ENCODE peak calls at places on chromosomes 12 and 14, in nine cellular contexts. T is A549; H is stomach; M is Kasumi-1; O is endothelial cell; U is stimulated activated CD4-positive, alpha-beta T cell treated with anti-CD3 and anti-CD28 coated beads, Interleukin-12 subunit alpha, Interleukin-12 subunit beta, amount 100 ng/mL, for 24 hours; R is SK-N-SH; Q is NB4; E is mesendoderm. A is an unnamed sample.

GRCh38 chr12:103505371-103506236 is 9.8 kb upstream of the C12orf42 start:
- DNase-seq in T (no peak), H (no peak), M (no peak), O (no peak), U (peak; percentile 50), R (no peak), Q (no peak), E (no peak), A (no peak)

GRCh38 chr14:105167303-105168092 is 1.1 kb downstream of the JAG2 start:
- DNase-seq in T (no peak), H (peak; percentile 33), M (no peak), O (peak; percentile 34), U (no peak), R (peak; percentile 83), Q (no peak), E (peak; percentile 14), A (no peak)

GRCh38 chr14:90758959-90759358 is 57.3 kb downstream of the TTC7B start:
- DNase-seq in T (no peak), H (peak; percentile 38), M (peak; percentile 34), O (peak; percentile 26), U (no peak), R (no peak), Q (peak; percentile 12), E (no peak), A (no peak)

GRCh38 chr14:69665596-69665995 is 54.2 kb downstream of the SUSD6 start:
- DNase-seq in T (no peak), H (no peak), M (no peak), O (no peak), U (no peak), R (no peak), Q (no peak), E (no peak), A (no peak)

GRCh38 chr12:92721668-92722067 is 18.9 kb downstream of the PLEKHG7 start:
- DNase-seq in T (no peak), H (no peak), M (no peak), O (no peak), U (no peak), R (no peak), Q (no peak), E (no peak), A (no peak)

GRCh38 chr12:5171701-5172100 is 128.0 kb downstream of the KCNA5 start:
- DNase-seq in T (peak; percentile 48), H (no peak), M (no peak), O (peak; percentile 54), U (no peak), R (peak; percentile 51), Q (peak; percentile 31), E (peak; percentile 76), A (peak; percentile 12)

GRCh38 chr14:95683793-95684192 is 2.4 kb upstream of the TCL1B start:
- DNase-seq in T (peak; percentile 34), H (peak; percentile 36), M (peak; percentile 16), O (no peak), U (peak; percentile 21), R (no peak), Q (peak; percentile 54), E (peak; percentile 82), A (no peak)

GRCh38 chr12:131766382-131767107 is 55.7 kb downstream of the SFSWAP start:
- DNase-seq in T (no peak), H (no peak), M (no peak), O (no peak), U (no peak), R (no peak), Q (no peak), E (no peak), A (no peak)

GRCh38 chr12:122097641-122098364 is 19.2 kb downstream of the MLXIP start:
- DNase-seq in T (peak; percentile 92), H (peak; percentile 94), M (no peak), O (peak; percentile 35), U (no peak), R (peak; percentile 66), Q (no peak), E (peak; percentile 90), A (no peak)

GRCh38 chr14:98952595-98953325 is 319.2 kb downstream of the BCL11B start:
- DNase-seq in T (peak; percentile 52), H (no peak), M (no peak), O (no peak), U (no peak), R (no peak), Q (peak; percentile 53), E (no peak), A (no peak)

GRCh38 chr14:97777622-97778021 is 980.4 kb downstream of the VRK1 start:
- DNase-seq in T (no peak), H (no peak), M (no peak), O (no peak), U (no peak), R (no peak), Q (no peak), E (no peak), A (no peak)

GRCh38 chr12:122366685-122367475 is 55.6 kb downstream of the CLIP1 start:
- DNase-seq in T (peak; percentile 88), H (no peak), M (no peak), O (peak; percentile 13), U (no peak), R (no peak), Q (peak; percentile 74), E (peak; percentile 98), A (peak; percentile 82)

GRCh38 chr12:4245446-4245845 is 28.1 kb upstream of the CCND2 start:
- DNase-seq in T (no peak), H (no peak), M (no peak), O (no peak), U (no peak), R (no peak), Q (no peak), E (no peak), A (no peak)

GRCh38 chr12:109764776-109765492 is 51.3 kb downstream of the FAM222A start:
- DNase-seq in T (no peak), H (peak; percentile 24), M (no peak), O (no peak), U (no peak), R (peak; percentile 28), Q (no peak), E (no peak), A (no peak)

GRCh38 chr12:44765796-44766195 is 110.3 kb downstream of the NELL2 start:
- DNase-seq in T (peak; percentile 20), H (no peak), M (no peak), O (no peak), U (no peak), R (no peak), Q (no peak), E (no peak), A (no peak)

GRCh38 chr14:89185919-89186849 is 230.8 kb downstream of the FOXN3 start:
- DNase-seq in T (peak; percentile 3), H (no peak), M (no peak), O (no peak), U (no peak), R (no peak), Q (no peak), E (no peak), A (no peak)

GRCh38 chr12:110382683-110383082 is 20.8 kb downstream of the ANAPC7 start:
- DNase-seq in T (no peak), H (no peak), M (no peak), O (no peak), U (no peak), R (no peak), Q (no peak), E (no peak), A (no peak)

GRCh38 chr14:97262336-97262735 is 465.2 kb downstream of the VRK1 start:
- DNase-seq in T (no peak), H (no peak), M (no peak), O (no peak), U (no peak), R (no peak), Q (no peak), E (no peak), A (no peak)

GRCh38 chr14:72611956-72612500 is 281.9 kb downstream of the DPF3 start:
- DNase-seq in T (no peak), H (no peak), M (no peak), O (peak; percentile 1), U (no peak), R (no peak), Q (no peak), E (no peak), A (no peak)

GRCh38 chr12:69657376-69658137 is 41.5 kb downstream of the BEST3 start:
- DNase-seq in T (peak; percentile 26), H (no peak), M (no peak), O (no peak), U (no peak), R (no peak), Q (no peak), E (peak; percentile 38), A (no peak)

GRCh38 chr12:123398918-123399617 is 15.1 kb downstream of the KMT5A start:
- DNase-seq in T (no peak), H (no peak), M (no peak), O (no peak), U (no peak), R (no peak), Q (no peak), E (no peak), A (no peak)

GRCh38 chr14:94180655-94181271 is 6.6 kb downstream of the PPP4R4 start:
- DNase-seq in T (peak; percentile 48), H (no peak), M (peak; percentile 84), O (no peak), U (no peak), R (peak; percentile 38), Q (peak; percentile 66), E (peak; percentile 62), A (no peak)

GRCh38 chr14:57209561-57209960 is 59.1 kb downstream of the EXOC5 start:
- DNase-seq in T (peak; percentile 2), H (no peak), M (no peak), O (no peak), U (no peak), R (no peak), Q (no peak), E (no peak), A (no peak)

GRCh38 chr12:57895337-57896138 is 45.8 kb upstream of the ATP23 start:
- DNase-seq in T (no peak), H (no peak), M (no peak), O (no peak), U (no peak), R (no peak), Q (no peak), E (no peak), A (no peak)

GRCh38 chr12:77315407-77315806 is 250.0 kb upstream of the E2F7 start:
- DNase-seq in T (peak; percentile 16), H (no peak), M (no peak), O (no peak), U (no peak), R (no peak), Q (no peak), E (no peak), A (no peak)

GRCh38 chr12:132310181-132311040 is 19.0 kb downstream of the GALNT9 start:
- DNase-seq in T (no peak), H (no peak), M (no peak), O (no peak), U (no peak), R (no peak), Q (no peak), E (no peak), A (no peak)

GRCh38 chr12:131892711-131893604 is 1.5 kb upstream of the ULK1 start:
- DNase-seq in T (no peak), H (no peak), M (no peak), O (no peak), U (no peak), R (no peak), Q (no peak), E (no peak), A (no peak)

A was measured in iPS DF 19.7.